ENCODE peak calls at places on chromosome 6, in eight cellular contexts. B is esophagus squamous epithelium, M is upper lobe of left lung, K is uterus, T is astrocyte, Q is prostate gland, N is heart left ventricle, U is psoas muscle. X is an unnamed sample.

GRCh38 chr6:39823187-39823815 is 31.1 kb downstream of the DAAM2 start:
- DNase-seq in B (no peak), M (peak; percentile 78), K (peak; percentile 58), T (no peak), Q (peak; percentile 6), N (peak; percentile 49), U (peak; percentile 65), X (no peak)

GRCh38 chr6:90226257-90226656 is 70.4 kb downstream of the BACH2 start:
- DNase-seq in B (no peak), M (no peak), K (no peak), T (no peak), Q (no peak), N (no peak), U (no peak), X (no peak)

GRCh38 chr6:31922942-31923341 is 4.6 kb upstream of the C2 start:
- DNase-seq in B (no peak), M (peak; percentile 31), K (peak; percentile 52), T (no peak), Q (no peak), N (no peak), U (no peak), X (no peak)

GRCh38 chr6:34145161-34146020 is 496 bp downstream of the GRM4 start:
- DNase-seq in B (no peak), M (no peak), K (no peak), T (peak; percentile 53), Q (no peak), N (no peak), U (no peak), X (no peak)

GRCh38 chr6:74785236-74785635 is 420.6 kb downstream of the COL12A1 start:
- DNase-seq in B (no peak), M (no peak), K (no peak), T (no peak), Q (no peak), N (no peak), U (no peak), X (no peak)

GRCh38 chr6:146300540-146300939 is 243.1 kb upstream of the RAB32 start:
- DNase-seq in B (no peak), M (no peak), K (no peak), T (no peak), Q (no peak), N (no peak), U (no peak), X (no peak)

GRCh38 chr6:45970326-45970725 is 45.3 kb downstream of the CLIC5 start:
- DNase-seq in B (no peak), M (no peak), K (no peak), T (no peak), Q (no peak), N (no peak), U (no peak), X (no peak)

GRCh38 chr6:131015630-131016263 is 47.3 kb downstream of the EPB41L2 start:
- DNase-seq in B (no peak), M (no peak), K (no peak), T (peak; percentile 75), Q (no peak), N (no peak), U (no peak), X (no peak)

GRCh38 chr6:14974372-14974771 is 271.5 kb upstream of the JARID2 start:
- DNase-seq in B (no peak), M (no peak), K (no peak), T (no peak), Q (no peak), N (no peak), U (no peak), X (no peak)

GRCh38 chr6:83055366-83055964 is 10.2 kb downstream of the UBE3D start:
- DNase-seq in B (no peak), M (no peak), K (peak; percentile 28), T (no peak), Q (peak; percentile 38), N (peak; percentile 28), U (peak; percentile 23), X (no peak)

GRCh38 chr6:142030115-142030619 is 102.6 kb upstream of the GJE1 start:
- DNase-seq in B (no peak), M (no peak), K (no peak), T (peak; percentile 46), Q (no peak), N (no peak), U (no peak), X (no peak)

GRCh38 chr6:149012040-149012545 is 265.3 kb downstream of the UST start:
- DNase-seq in B (no peak), M (no peak), K (peak; percentile 52), T (peak; percentile 98), Q (peak; percentile 41), N (no peak), U (no peak), X (no peak)

GRCh38 chr6:77397561-77397960 is 65.7 kb downstream of the HTR1B start:
- DNase-seq in B (no peak), M (no peak), K (no peak), T (no peak), Q (no peak), N (no peak), U (no peak), X (no peak)

GRCh38 chr6:142740449-142740848 is 204.5 kb downstream of the HIVEP2 start:
- DNase-seq in B (no peak), M (no peak), K (no peak), T (peak; percentile 37), Q (no peak), N (no peak), U (no peak), X (no peak)

GRCh38 chr6:135722679-135723078 is 128.8 kb upstream of the PDE7B start:
- DNase-seq in B (no peak), M (no peak), K (no peak), T (peak; percentile 97), Q (no peak), N (no peak), U (no peak), X (no peak)

GRCh38 chr6:3939964-3940363 is 90.8 kb downstream of the FAM50B start:
- DNase-seq in B (no peak), M (no peak), K (no peak), T (no peak), Q (no peak), N (no peak), U (no peak), X (no peak)

GRCh38 chr6:83536034-83536646 is 23.8 kb downstream of the PRSS35 start:
- DNase-seq in B (no peak), M (peak; percentile 34), K (no peak), T (peak; percentile 10), Q (no peak), N (no peak), U (no peak), X (peak; percentile 31)

GRCh38 chr6:13575377-13575775 is 975 bp downstream of the SIRT5 start:
- DNase-seq in B (no peak), M (no peak), K (no peak), T (no peak), Q (no peak), N (no peak), U (no peak), X (no peak)

GRCh38 chr6:13573255-13573654 is 1.1 kb upstream of the SIRT5 start:
- DNase-seq in B (no peak), M (no peak), K (no peak), T (no peak), Q (no peak), N (no peak), U (no peak), X (no peak)

GRCh38 chr6:13574571-13575376 is at the start of gene SIRT5:
- DNase-seq in B (peak; percentile 26), M (peak; percentile 89), K (peak; percentile 68), T (peak; percentile 77), Q (peak; percentile 71), N (peak; percentile 81), U (peak; percentile 75), X (peak; percentile 69)

GRCh38 chr6:13573669-13574110 is 711 bp upstream of the SIRT5 start:
- DNase-seq in B (no peak), M (peak; percentile 61), K (peak; percentile 28), T (peak; percentile 34), Q (peak; percentile 13), N (peak; percentile 23), U (peak; percentile 46), X (no peak)

GRCh38 chr6:13574149-13574570 is 241 bp upstream of the SIRT5 start:
- DNase-seq in B (peak; percentile 71), M (peak; percentile 95), K (peak; percentile 92), T (peak; percentile 75), Q (peak; percentile 94), N (peak; percentile 94), U (peak; percentile 90), X (peak; percentile 87)
- TF ChIP-seq CTCF in B (peak; percentile 34), M (peak; percentile 56), K (peak; percentile 67), T (no peak), Q (peak; percentile 45), N (peak; percentile 71), U (peak; percentile 46), X (peak; percentile 70)

DNA sequence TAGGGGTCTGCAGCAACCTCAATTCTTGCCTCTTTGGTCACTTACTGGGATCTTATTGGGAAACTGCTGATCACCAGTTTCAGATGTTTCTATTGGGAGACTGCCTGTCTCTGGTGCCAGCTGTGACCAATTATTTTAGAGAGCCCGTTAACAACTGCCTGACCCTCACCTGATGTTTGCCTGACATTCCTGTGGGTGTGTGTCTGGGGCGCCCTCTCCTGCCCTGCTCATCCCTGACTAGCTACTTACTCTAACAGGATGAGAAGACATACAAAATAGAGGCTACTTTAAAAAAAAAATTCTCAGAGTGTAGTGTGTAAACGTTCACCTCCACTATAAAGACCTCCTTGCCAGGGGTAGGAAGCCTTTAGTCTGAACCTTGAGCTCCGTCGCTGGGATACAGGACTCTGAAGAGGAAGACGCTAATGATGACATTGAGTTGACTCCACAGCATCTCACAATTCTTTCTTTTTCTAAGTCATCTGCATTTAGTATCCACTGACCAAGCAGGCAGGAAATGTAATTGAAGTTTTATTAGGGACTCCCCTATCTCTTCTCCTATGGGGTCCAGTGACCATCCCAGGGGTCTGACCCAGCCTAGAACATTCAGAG is 54.6 kb upstream of the DDR1 start:
- DNase-seq in B (no peak), M (no peak), K (no peak), T (no peak), Q (no peak), N (no peak), U (no peak), X (no peak)
- TF ChIP-seq CTCF in B (no peak), M (no peak), K (no peak), T (no peak), Q (no peak), N (no peak), U (no peak), X (no peak)

GRCh38 chr6:51494342-51494741 is 593.1 kb downstream of the PKHD1 start:
- DNase-seq in B (no peak), M (no peak), K (no peak), T (no peak), Q (no peak), N (no peak), U (no peak), X (no peak)
- TF ChIP-seq CTCF in B (peak; percentile 67), M (peak; percentile 17), K (no peak), T (no peak), Q (no peak), N (no peak), U (no peak), X (no peak)

DNA sequence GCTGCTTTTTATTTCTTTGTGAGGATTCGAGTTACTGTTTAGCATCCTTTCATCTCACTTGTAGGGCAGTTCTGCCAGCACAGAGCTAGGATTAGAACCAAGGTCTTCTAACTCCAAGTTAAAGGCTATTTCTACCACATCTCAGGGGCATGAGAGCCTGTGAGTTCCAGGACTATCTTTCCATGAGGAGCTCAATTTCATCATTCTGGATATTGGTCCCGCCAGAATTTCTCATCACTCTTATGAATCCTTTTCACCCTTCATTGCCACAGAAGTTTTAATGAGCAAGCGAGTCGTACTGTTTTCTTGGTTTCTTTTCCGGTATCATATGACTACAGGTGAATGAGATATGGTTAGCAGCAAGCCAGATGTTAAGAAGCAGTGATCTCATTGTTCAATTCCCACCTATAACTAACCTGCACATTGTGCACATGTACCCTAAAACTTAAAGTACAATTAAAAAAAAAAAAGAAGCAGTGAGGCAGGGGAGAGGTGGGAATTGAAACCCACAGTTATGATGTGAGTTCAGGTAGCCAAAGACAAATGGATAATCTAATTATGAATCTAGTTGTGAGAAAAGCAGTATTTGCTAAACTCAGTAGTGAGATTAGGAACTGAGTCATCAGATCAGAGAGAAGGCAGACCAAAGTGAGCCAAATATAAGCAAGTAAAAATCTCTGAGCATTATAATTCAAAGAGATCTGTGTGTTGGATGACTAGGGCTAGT is 78.0 kb upstream of the ELOVL5 start:
- DNase-seq in B (no peak), M (no peak), K (no peak), T (no peak), Q (no peak), N (no peak), U (no peak), X (no peak)
- TF ChIP-seq CTCF in B (no peak), M (no peak), K (no peak), T (no peak), Q (no peak), N (no peak), U (no peak), X (no peak)

X was measured in natural killer cell.